ENCODE peak calls at places on chromosome 4, in ten cellular contexts. O is GM12865; B is HT1080; Y is kidney glomerular epithelial cell; M is cardiac fibroblast; R is activated gamma-delta T cell treated with Interleukin-2 at 50 U/mL for 16 hours; I is NCI-H2029; F is H54; D is stimulated activated CD4-positive, alpha-beta T cell treated with anti-CD3 and anti-CD28 coated beads, Interleukin-2, amount 100 ng/mL, for 24 hours; X is smooth muscle cell of the brain vasculature. U is an unnamed sample.

GRCh38 chr4:42453612-42454011 is 56.3 kb downstream of the SHISA3 start:
- DNase-seq in O (peak), B (no peak), Y (no peak), M (no peak), R (no peak), I (no peak), F (no peak), D (no peak), X (no peak), U (no peak)

GRCh38 chr4:154686838-154687237 is 57.0 kb upstream of the LRAT start:
- DNase-seq in O (no peak), B (peak), Y (peak), M (peak), R (no peak), I (no peak), F (no peak), D (no peak), X (no peak), U (no peak)

GRCh38 chr4:139734875-139735380 is 69.3 kb downstream of the MGST2 start:
- DNase-seq in O (peak), B (peak), Y (peak), M (peak), R (peak), I (peak), F (peak), D (peak), X (no peak), U (peak)

GRCh38 chr4:42412251-42412650 is 15.0 kb downstream of the SHISA3 start:
- DNase-seq in O (no peak), B (peak), Y (peak), M (peak), R (no peak), I (no peak), F (no peak), D (no peak), X (peak), U (no peak)

GRCh38 chr4:76956961-76957738 is 7.6 kb downstream of the SEPTIN11 start:
- DNase-seq in O (no peak), B (no peak), Y (no peak), M (peak), R (no peak), I (no peak), F (no peak), D (no peak), X (no peak), U (no peak)

GRCh38 chr4:830776-831482 is 5.0 kb upstream of the CPLX1 start:
- DNase-seq in O (no peak), B (no peak), Y (no peak), M (no peak), R (no peak), I (no peak), F (no peak), D (no peak), X (no peak), U (no peak)

GRCh38 chr4:13865871-13866669 is 238.5 kb upstream of the BOD1L1 start:
- DNase-seq in O (no peak), B (peak), Y (no peak), M (peak), R (no peak), I (no peak), F (no peak), D (no peak), X (no peak), U (peak)

GRCh38 chr4:76625316-76625715 is 190.3 kb downstream of the SHROOM3 start:
- DNase-seq in O (no peak), B (no peak), Y (no peak), M (no peak), R (no peak), I (no peak), F (no peak), D (no peak), X (no peak), U (no peak)

GRCh38 chr4:110164251-110164650 is 34.2 kb downstream of the ELOVL6 start:
- DNase-seq in O (no peak), B (peak), Y (no peak), M (peak), R (no peak), I (no peak), F (no peak), D (no peak), X (no peak), U (no peak)

U was measured in NCI-H1092 treated with DMSO at 0.1 percent for 48 hours.